ENCODE peak calls at places on chromosomes 1 and 21, in five cellular contexts. One of them, this sample, is unnamed.

GRCh38 chr1:5637171-5637570 is 355.1 kb downstream of the NPHP4 start:
- DNase-seq in HepG2: no peak
- DNase-seq in H1: no peak
- DNase-seq in GM12878: no peak
- DNase-seq in K562: no peak
- DNase-seq in this sample: peak

GRCh38 chr1:6688001-6688400 is 13.6 kb downstream of the DNAJC11 start:
- DNase-seq in HepG2: no peak
- DNase-seq in H1: no peak
- DNase-seq in GM12878: no peak
- DNase-seq in K562: no peak
- DNase-seq in this sample: no peak

GRCh38 chr1:150619576-150620509 is 9.6 kb downstream of the ENSA start:
- DNase-seq in HepG2: no peak
- DNase-seq in GM12878: no peak
- DNase-seq in K562: no peak
- DNase-seq in H1: no peak
- DNase-seq in this sample: no peak

GRCh38 chr1:24503003-24503751 is 541 bp downstream of the RCAN3 start:
- DNase-seq in H1: no peak
- DNase-seq in GM12878: no peak
- DNase-seq in K562: no peak
- DNase-seq in HepG2: no peak
- DNase-seq in this sample: no peak

GRCh38 chr1:46547481-46548383 is 3.7 kb downstream of the KNCN start:
- DNase-seq in HepG2: peak
- DNase-seq in K562: peak
- DNase-seq in H1: no peak
- DNase-seq in GM12878: no peak
- DNase-seq in this sample: peak

GRCh38 chr21:16535100-16535418 is 805.3 kb downstream of the USP25 start:
- DNase-seq in HepG2: no peak
- DNase-seq in GM12878: no peak
- DNase-seq in H1: no peak
- DNase-seq in K562: no peak
- DNase-seq in this sample: no peak

GRCh38 chr1:160681067-160681890 is 30.3 kb downstream of the CD48 start:
- DNase-seq in HepG2: peak
- DNase-seq in H1: peak
- DNase-seq in GM12878: no peak
- DNase-seq in K562: peak
- DNase-seq in this sample: peak

GRCh38 chr21:28431022-28431421 is 561.7 kb downstream of the LTN1 start:
- DNase-seq in GM12878: no peak
- DNase-seq in K562: no peak
- DNase-seq in HepG2: no peak
- DNase-seq in H1: no peak
- DNase-seq in this sample: no peak

GRCh38 chr1:52576074-52576473 is 23.2 kb upstream of the TUT4 start:
- DNase-seq in GM12878: no peak
- DNase-seq in K562: no peak
- DNase-seq in HepG2: no peak
- DNase-seq in H1: no peak
- DNase-seq in this sample: no peak

GRCh38 chr1:40772146-40772770 is 11.3 kb upstream of the KCNQ4 start:
- DNase-seq in GM12878: no peak
- DNase-seq in K562: no peak
- DNase-seq in HepG2: no peak
- DNase-seq in H1: no peak
- DNase-seq in this sample: no peak
- TF ChIP-seq JUND in GM12878: no peak
- TF ChIP-seq JUND in K562: no peak
- TF ChIP-seq JUND in HepG2: no peak
- TF ChIP-seq JUND in H1: no peak
- TF ChIP-seq JUND in this sample: no peak

DNA sequence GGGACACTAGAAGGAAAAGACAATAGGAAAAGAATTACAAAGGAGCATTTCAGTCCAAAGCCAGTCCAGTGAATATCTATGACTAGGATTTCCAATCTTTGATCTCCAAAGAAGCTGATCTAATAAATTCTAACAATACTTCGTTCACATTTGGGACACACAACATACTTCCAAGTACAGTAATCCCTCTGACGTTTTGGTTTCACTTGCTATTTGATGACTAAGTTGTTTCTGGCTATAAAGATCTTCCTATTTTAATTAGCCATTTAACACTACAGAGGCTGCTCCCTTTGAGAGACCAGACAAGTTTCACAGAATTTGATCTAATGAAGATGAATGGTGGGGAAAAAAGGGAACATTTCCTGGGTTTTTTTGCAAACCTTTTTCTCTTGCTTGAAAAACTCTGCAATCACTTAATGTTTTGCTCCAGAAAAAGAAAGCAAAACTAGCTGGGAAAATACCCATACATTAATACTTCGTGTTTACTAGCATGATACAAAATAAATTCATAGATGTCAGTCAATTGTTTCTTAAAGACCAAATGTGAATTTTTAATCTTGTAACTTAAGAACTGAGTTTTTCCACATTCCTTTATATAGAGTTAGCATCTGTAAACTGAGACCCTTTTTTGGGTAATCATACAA is 27.9 kb upstream of the GLIS1 start:
- DNase-seq in K562: no peak
- DNase-seq in HepG2: no peak
- DNase-seq in GM12878: no peak
- DNase-seq in H1: no peak
- DNase-seq in this sample: no peak
- TF ChIP-seq CEBPB in K562: no peak
- TF ChIP-seq CEBPB in HepG2: no peak
- TF ChIP-seq CEBPB in GM12878: no peak
- TF ChIP-seq CEBPB in H1: no peak
- TF ChIP-seq CEBPB in this sample: no peak

DNA sequence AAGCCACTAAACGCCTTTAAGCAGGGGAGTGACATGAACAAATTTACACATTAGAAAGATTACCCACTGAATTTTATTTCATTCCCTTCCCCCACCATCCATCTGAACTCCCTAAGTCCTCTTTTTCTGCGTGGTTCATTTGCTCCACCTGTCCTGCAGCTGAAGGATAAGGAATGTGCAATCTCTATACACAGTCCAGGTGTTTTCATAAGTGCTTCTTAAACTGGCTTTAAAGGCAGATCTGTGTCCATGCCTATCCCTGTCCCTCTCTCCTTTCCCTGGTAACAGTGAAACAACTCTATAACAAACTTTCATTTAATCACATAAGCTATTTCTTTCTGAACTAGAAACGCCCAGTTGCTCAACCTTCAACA is 8.5 kb downstream of the GSTM3 start:
- DNase-seq in K562: no peak
- DNase-seq in HepG2: no peak
- DNase-seq in H1: no peak
- DNase-seq in GM12878: no peak
- DNase-seq in this sample: no peak
- TF ChIP-seq JUND in K562: no peak
- TF ChIP-seq JUND in HepG2: no peak
- TF ChIP-seq JUND in H1: no peak
- TF ChIP-seq JUND in GM12878: no peak
- TF ChIP-seq JUND in this sample: no peak

DNA sequence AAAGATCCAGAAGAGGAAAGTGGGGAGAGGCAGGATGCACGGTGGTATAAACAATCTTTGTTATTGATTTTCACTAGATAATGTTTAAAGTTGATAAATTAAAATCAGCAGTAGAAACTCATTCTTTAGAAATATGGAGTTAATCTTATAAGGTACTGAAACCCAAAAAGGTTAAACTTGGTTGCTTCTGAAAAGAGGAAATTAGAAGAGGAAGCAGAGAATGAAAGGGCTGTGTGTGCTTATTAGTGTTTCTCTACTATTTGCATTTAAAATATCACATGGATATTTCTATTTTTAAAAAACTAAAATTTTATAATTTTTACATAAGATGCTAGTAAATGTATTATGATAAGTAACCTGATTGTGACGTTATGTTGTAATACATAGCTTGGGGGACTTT is 24.4 kb downstream of the C1orf141 start:
- DNase-seq in H1: no peak
- DNase-seq in HepG2: no peak
- DNase-seq in K562: no peak
- DNase-seq in GM12878: no peak
- DNase-seq in this sample: no peak
- TF ChIP-seq CEBPB in H1: no peak
- TF ChIP-seq CEBPB in HepG2: no peak
- TF ChIP-seq CEBPB in K562: no peak
- TF ChIP-seq CEBPB in GM12878: no peak
- TF ChIP-seq CEBPB in this sample: no peak

GRCh38 chr1:60068393-60069045 is 5.1 kb downstream of the C1orf87 start:
- DNase-seq in GM12878: no peak
- DNase-seq in HepG2: no peak
- DNase-seq in H1: no peak
- DNase-seq in K562: no peak
- DNase-seq in this sample: no peak
- TF ChIP-seq JUND in GM12878: no peak
- TF ChIP-seq JUND in HepG2: no peak
- TF ChIP-seq JUND in H1: no peak
- TF ChIP-seq JUND in K562: no peak
- TF ChIP-seq JUND in this sample: no peak